ENCODE peak calls at places on chromosomes 16 and 17, in seven cellular contexts. O is left ventricle myocardium inferior; Q is effector memory CD4-positive, alpha-beta T cell; R is stomach; B is PC-3; Z is Caco-2; L is brain microvascular endothelial cell. P is an unnamed sample.

GRCh38 chr17:10843806-10844205 is 5.9 kb upstream of the PIRT start:
- DNase-seq in O (no peak), Q (no peak), R (peak; percentile 86), B (no peak), Z (peak; percentile 3), L (peak; percentile 0), P (no peak)

GRCh38 chr17:35373984-35374765 is 754 bp upstream of the SLFN11 start:
- DNase-seq in O (peak; percentile 65), Q (peak; percentile 12), R (peak; percentile 47), B (peak; percentile 34), Z (no peak), L (peak; percentile 21), P (peak; percentile 76)

GRCh38 chr17:73387746-73388577 is 76.2 kb upstream of the CDC42EP4 start:
- DNase-seq in O (no peak), Q (no peak), R (no peak), B (no peak), Z (no peak), L (peak; percentile 47), P (no peak)

GRCh38 chr16:67860589-67861398 is 12.1 kb upstream of the EDC4 start:
- DNase-seq in O (no peak), Q (no peak), R (no peak), B (peak; percentile 68), Z (no peak), L (peak; percentile 46), P (no peak)

GRCh38 chr17:66214893-66215528 is 14.2 kb downstream of the APOH start:
- DNase-seq in O (no peak), Q (no peak), R (no peak), B (no peak), Z (no peak), L (no peak), P (no peak)

GRCh38 chr16:88310796-88311605 is 71.8 kb upstream of the ZNF469 start:
- DNase-seq in O (no peak), Q (no peak), R (no peak), B (no peak), Z (no peak), L (no peak), P (no peak)

GRCh38 chr16:79950932-79951719 is 350.6 kb upstream of the MAF start:
- DNase-seq in O (no peak), Q (no peak), R (no peak), B (no peak), Z (no peak), L (no peak), P (no peak)

GRCh38 chr16:11386791-11387546 is 41.7 kb downstream of the RMI2 start:
- DNase-seq in O (no peak), Q (no peak), R (peak; percentile 57), B (no peak), Z (no peak), L (peak; percentile 43), P (no peak)

GRCh38 chr16:5215911-5216310 is 118.3 kb upstream of the EEF2KMT start:
- DNase-seq in O (no peak), Q (no peak), R (no peak), B (no peak), Z (no peak), L (no peak), P (no peak)

GRCh38 chr16:73565263-73565662 is 517.3 kb upstream of the ZFHX3 start:
- DNase-seq in O (no peak), Q (no peak), R (no peak), B (peak; percentile 37), Z (peak; percentile 24), L (no peak), P (no peak)

GRCh38 chr17:67994827-67995567 is 1.3 kb downstream of the C17orf58 start:
- DNase-seq in O (no peak), Q (no peak), R (peak; percentile 25), B (peak; percentile 92), Z (no peak), L (peak; percentile 82), P (no peak)

GRCh38 chr17:1986783-1987451 is 38.2 kb downstream of the RTN4RL1 start:
- DNase-seq in O (no peak), Q (no peak), R (no peak), B (no peak), Z (no peak), L (no peak), P (no peak)

GRCh38 chr16:12971216-12971615 is 69.8 kb downstream of the SHISA9 start:
- DNase-seq in O (no peak), Q (no peak), R (peak; percentile 26), B (peak; percentile 45), Z (no peak), L (peak; percentile 1), P (no peak)

GRCh38 chr17:81601525-81602120 is 35.3 kb downstream of the NPLOC4 start:
- DNase-seq in O (no peak), Q (no peak), R (peak; percentile 29), B (peak; percentile 84), Z (peak; percentile 69), L (peak; percentile 81), P (no peak)

GRCh38 chr17:29706045-29706431 is 83.3 kb upstream of the CORO6 start:
- DNase-seq in O (no peak), Q (no peak), R (no peak), B (no peak), Z (no peak), L (no peak), P (no peak)

GRCh38 chr16:53775106-53775820 is 71.3 kb downstream of the FTO start:
- DNase-seq in O (no peak), Q (no peak), R (no peak), B (no peak), Z (no peak), L (no peak), P (no peak)

GRCh38 chr17:9115446-9116265 is 94.3 kb downstream of the NTN1 start:
- DNase-seq in O (peak; percentile 66), Q (no peak), R (peak; percentile 27), B (no peak), Z (peak; percentile 17), L (peak; percentile 36), P (no peak)

GRCh38 chr17:20028436-20028835 is 19.3 kb downstream of the SPECC1 start:
- DNase-seq in O (no peak), Q (no peak), R (no peak), B (peak; percentile 63), Z (no peak), L (no peak), P (no peak)

GRCh38 chr17:47685556-47686275 is 8.2 kb upstream of the TBKBP1 start:
- DNase-seq in O (no peak), Q (no peak), R (no peak), B (no peak), Z (no peak), L (no peak), P (no peak)

GRCh38 chr16:77599793-77600415 is 122.4 kb upstream of the NUDT7 start:
- DNase-seq in O (no peak), Q (no peak), R (no peak), B (peak; percentile 43), Z (peak; percentile 58), L (peak; percentile 65), P (no peak)

GRCh38 chr17:39634384-39634871 is 2.5 kb upstream of the STARD3 start:
- DNase-seq in O (no peak), Q (no peak), R (no peak), B (peak; percentile 55), Z (peak; percentile 57), L (peak; percentile 28), P (peak; percentile 45)

GRCh38 chr17:35010093-35010492 is 29.8 kb downstream of the LIG3 start:
- DNase-seq in O (no peak), Q (no peak), R (no peak), B (no peak), Z (no peak), L (no peak), P (no peak)

GRCh38 chr16:9625122-9625521 is 533.7 kb downstream of the HAPSTR1 start:
- DNase-seq in O (no peak), Q (no peak), R (no peak), B (no peak), Z (no peak), L (no peak), P (no peak)
- H3K4me3 ChIP-seq in O (no peak overlapping the region), Q (no peak overlapping the region), R (no peak overlapping the region), B (no peak overlapping the region), Z (no peak overlapping the region), L (no peak overlapping the region), P (no peak overlapping the region)

DNA sequence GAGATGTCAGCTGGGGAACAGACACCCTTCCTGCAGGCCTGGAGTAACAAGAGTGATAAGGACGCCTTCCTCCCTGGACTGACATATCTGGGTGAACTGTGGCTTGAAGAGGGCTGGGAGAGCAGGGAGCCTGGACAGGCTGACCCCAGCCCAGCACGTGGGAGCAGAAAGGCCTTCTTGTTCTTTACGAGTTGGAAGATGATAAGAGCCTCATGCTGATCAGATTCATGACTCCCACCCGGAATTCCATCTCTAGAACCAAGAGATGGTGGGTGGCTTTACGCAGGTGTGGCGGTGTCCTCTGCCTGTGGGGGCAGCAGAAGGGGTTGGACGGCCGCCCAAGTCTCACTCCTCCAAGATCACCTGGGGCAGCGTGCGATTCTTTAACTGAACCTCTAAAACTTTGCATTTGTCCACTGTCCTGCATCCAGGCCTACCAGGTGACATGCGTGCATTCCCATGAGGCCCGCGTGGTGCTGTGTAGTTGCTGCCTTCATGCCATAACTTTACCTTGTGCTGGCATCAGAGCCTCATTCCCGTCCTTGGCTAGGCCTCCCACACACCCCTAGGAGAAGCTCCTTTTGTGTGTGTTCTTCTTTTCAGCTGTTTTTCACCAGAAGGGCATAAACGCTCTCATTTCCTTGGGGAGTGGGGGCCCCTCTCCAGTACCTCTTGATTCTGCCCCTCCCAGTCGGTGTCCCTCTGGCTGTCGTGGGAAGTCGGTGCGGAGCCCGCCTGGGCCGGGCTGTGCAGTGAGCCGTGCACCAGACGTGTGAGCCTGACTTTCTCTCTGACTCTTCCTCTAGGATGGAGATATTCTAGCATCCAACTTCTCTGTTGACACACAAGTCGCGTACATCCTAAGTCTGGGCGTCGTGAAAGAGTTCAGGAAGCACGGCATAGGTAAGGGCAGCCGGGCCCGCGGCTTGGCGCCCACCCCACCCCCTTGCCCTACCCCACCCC is 13.3 kb downstream of the C16orf90 start:
- DNase-seq in O (no peak), Q (no peak), R (no peak), B (no peak), Z (no peak), L (no peak), P (no peak)
- H3K36me3 ChIP-seq in O (peaks cover 91% of the 10 kb centered on the region), Q (peaks cover 78% of the 10 kb centered on the region), R (peaks cover 69% of the 10 kb centered on the region), B (no peaks in the 10 kb centered on the region), Z (peaks cover 4% of the 10 kb centered on the region), L (peaks cover 50% of the 10 kb centered on the region), P (peaks cover 31% of the 10 kb centered on the region)

DNA sequence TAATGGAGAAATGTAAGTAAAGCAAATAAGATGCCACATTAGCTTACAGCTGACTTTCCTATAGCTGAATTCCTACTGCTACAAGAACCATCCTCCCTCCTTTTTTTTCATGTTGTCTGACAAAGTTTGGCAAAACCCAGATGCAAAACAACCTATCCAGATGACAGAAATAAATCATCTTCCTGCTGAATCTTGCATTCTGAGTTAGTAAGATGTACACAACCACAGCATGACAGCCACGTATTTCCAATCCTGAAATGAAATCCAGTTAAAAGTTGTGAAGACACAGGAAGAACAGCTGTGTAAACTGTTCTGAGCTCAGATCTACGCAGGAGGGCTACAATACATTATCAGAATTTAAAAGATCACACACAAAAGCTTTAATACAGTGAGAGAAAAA is 5.1 kb upstream of the DHX33 start:
- DNase-seq in O (no peak), Q (no peak), R (no peak), B (no peak), Z (no peak), L (no peak), P (no peak)
- H3K4me3 ChIP-seq in O (no peak overlapping the region), Q (no peak overlapping the region), R (no peak overlapping the region), B (no peak overlapping the region), Z (no peak overlapping the region), L (no peak overlapping the region), P (no peak overlapping the region)

DNA sequence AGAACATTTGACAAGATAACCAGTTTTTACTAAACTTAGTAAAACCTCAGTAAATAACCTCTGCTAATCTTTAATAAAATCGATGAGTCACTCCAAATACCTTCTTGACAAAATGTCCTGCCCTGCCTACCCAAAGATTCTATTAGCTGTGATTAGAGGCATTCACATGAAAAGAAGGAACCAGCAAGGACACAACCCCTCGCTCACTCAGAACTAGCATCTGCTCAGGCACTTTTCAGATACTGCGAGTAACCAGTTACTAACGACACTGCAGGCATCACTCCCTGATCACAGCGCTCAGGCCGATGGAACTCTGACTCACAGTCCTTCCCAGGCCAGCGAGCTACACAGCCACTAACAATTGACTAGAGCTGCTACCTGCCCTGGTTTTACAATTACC is 24.3 kb downstream of the PELP1 start:
- DNase-seq in O (no peak), Q (no peak), R (no peak), B (peak; percentile 81), Z (peak; percentile 26), L (peak; percentile 79), P (no peak)
- H3K36me3 ChIP-seq in O (peaks cover 77% of the 10 kb centered on the region), Q (peaks cover 63% of the 10 kb centered on the region), R (peaks cover 50% of the 10 kb centered on the region), B (peaks cover 35% of the 10 kb centered on the region), Z (no peaks in the 10 kb centered on the region), L (peaks cover 21% of the 10 kb centered on the region), P (peaks cover 47% of the 10 kb centered on the region)